ENCODE peak calls at places on chromosomes 7 and 10, in six cellular contexts. Q, X, O, B, M and S are unnamed samples.

GRCh38 chr10:116272497-116273221 is at the start of gene GFRA1:
- DNase-seq in Q (no peak), X (peak; percentile 77), O (no peak), B (peak; percentile 60), M (no peak), S (no peak)

GRCh38 chr10:84701321-84701720 is 372.9 kb downstream of the CCSER2 start:
- DNase-seq in Q (no peak), X (no peak), O (no peak), B (no peak), M (no peak), S (no peak)

GRCh38 chr10:44803820-44804219 is 107.3 kb upstream of the TMEM72 start:
- DNase-seq in Q (no peak), X (no peak), O (no peak), B (no peak), M (no peak), S (no peak)

GRCh38 chr7:116101709-116102108 is 71.1 kb upstream of the TFEC start:
- DNase-seq in Q (no peak), X (no peak), O (no peak), B (no peak), M (no peak), S (no peak)

GRCh38 chr7:1973321-1974251 is 259.2 kb downstream of the MAD1L1 start:
- DNase-seq in Q (no peak), X (no peak), O (no peak), B (no peak), M (no peak), S (no peak)

GRCh38 chr10:54962134-54962900 is 161.3 kb upstream of the PCDH15 start:
- DNase-seq in Q (no peak), X (no peak), O (no peak), B (no peak), M (no peak), S (no peak)

GRCh38 chr10:117728087-117728486 is 185.5 kb downstream of the EMX2 start:
- DNase-seq in Q (no peak), X (no peak), O (no peak), B (no peak), M (no peak), S (no peak)

GRCh38 chr10:119643306-119644214 is 7.6 kb upstream of the BAG3 start:
- DNase-seq in Q (no peak), X (no peak), O (no peak), B (no peak), M (no peak), S (no peak)

GRCh38 chr7:42432644-42433043 is 195.6 kb upstream of the GLI3 start:
- DNase-seq in Q (no peak), X (no peak), O (no peak), B (no peak), M (no peak), S (no peak)

GRCh38 chr10:120505866-120506265 is 48.8 kb downstream of the PLPP4 start:
- DNase-seq in Q (no peak), X (no peak), O (no peak), B (no peak), M (no peak), S (no peak)

GRCh38 chr10:35058134-35058533 is 32.0 kb downstream of the CUL2 start:
- DNase-seq in Q (no peak), X (no peak), O (no peak), B (peak; percentile 74), M (no peak), S (no peak)

GRCh38 chr10:107740962-107741690 is 576.6 kb upstream of the SORCS1 start:
- DNase-seq in Q (no peak), X (no peak), O (no peak), B (no peak), M (no peak), S (no peak)

GRCh38 chr7:149385195-149385955 is 75.5 kb downstream of the ZNF777 start:
- DNase-seq in Q (no peak), X (no peak), O (no peak), B (no peak), M (no peak), S (no peak)

GRCh38 chr7:1099154-1099542 is 11.2 kb downstream of the GPER1 start:
- DNase-seq in Q (no peak), X (no peak), O (no peak), B (no peak), M (no peak), S (no peak)

GRCh38 chr7:132518102-132518838 is 58.0 kb downstream of the PLXNA4 start:
- DNase-seq in Q (no peak), X (peak; percentile 52), O (no peak), B (no peak), M (no peak), S (no peak)

GRCh38 chr10:130045091-130045652 is 65.5 kb downstream of the C10orf143 start:
- DNase-seq in Q (no peak), X (peak; percentile 78), O (no peak), B (peak; percentile 53), M (no peak), S (no peak)

GRCh38 chr10:74821501-74821900 is 4.9 kb upstream of the KAT6B start:
- DNase-seq in Q (no peak), X (no peak), O (no peak), B (no peak), M (no peak), S (no peak)

GRCh38 chr10:89217057-89217990 is 10.2 kb upstream of the CH25H start:
- DNase-seq in Q (peak; percentile 46), X (peak; percentile 53), O (peak; percentile 52), B (peak; percentile 21), M (peak; percentile 69), S (peak; percentile 64)

GRCh38 chr10:96446966-96447596 is 66.6 kb downstream of the TLL2 start:
- DNase-seq in Q (no peak), X (no peak), O (no peak), B (no peak), M (no peak), S (no peak)

GRCh38 chr10:121741246-121741645 is 143.0 kb upstream of the FGFR2 start:
- DNase-seq in Q (no peak), X (no peak), O (no peak), B (no peak), M (no peak), S (no peak)

GRCh38 chr7:140127360-140128127 is 49.2 kb downstream of the KDM7A start:
- DNase-seq in Q (no peak), X (no peak), O (no peak), B (no peak), M (no peak), S (no peak)

GRCh38 chr7:55325371-55325792 is 39.8 kb upstream of the LANCL2 start:
- DNase-seq in Q (no peak), X (no peak), O (no peak), B (peak; percentile 90), M (no peak), S (no peak)

GRCh38 chr10:75408911-75409885 is 7.6 kb upstream of the ZNF503 start:
- DNase-seq in Q (no peak), X (peak; percentile 75), O (peak; percentile 26), B (peak; percentile 91), M (no peak), S (no peak)

GRCh38 chr7:15446722-15447121 is 115.1 kb downstream of the AGMO start:
- DNase-seq in Q (no peak), X (no peak), O (no peak), B (no peak), M (no peak), S (no peak)